ENCODE peak calls at places on chromosomes 1 and 21, in eight cellular contexts. One of them, this sample, is unnamed.

GRCh38 chr1:84719477-84720274 is 29.4 kb upstream of the SSX2IP start:
- DNase-seq in GM12878: no peak
- DNase-seq in Panc1: no peak
- DNase-seq in GM12892: no peak
- DNase-seq in GM23338: no peak
- DNase-seq in breast epithelium: no peak
- DNase-seq in GM12891: no peak
- DNase-seq in HCT116: no peak
- DNase-seq in this sample: no peak

GRCh38 chr1:22737374-22738068 is 26.9 kb downstream of the EPHB2 start:
- DNase-seq in GM23338: no peak
- DNase-seq in GM12892: no peak
- DNase-seq in breast epithelium: no peak
- DNase-seq in GM12891: no peak
- DNase-seq in Panc1: no peak
- DNase-seq in GM12878: no peak
- DNase-seq in HCT116: no peak
- DNase-seq in this sample: no peak

GRCh38 chr21:34074283-34075098 is 1.1 kb downstream of the MRPS6 start:
- DNase-seq in GM12891: no peak
- DNase-seq in HCT116: no peak
- DNase-seq in GM12892: no peak
- DNase-seq in GM23338: peak
- DNase-seq in Panc1: no peak
- DNase-seq in GM12878: no peak
- DNase-seq in breast epithelium: no peak
- DNase-seq in this sample: no peak

GRCh38 chr1:50667272-50667671 is 244.0 kb upstream of the DMRTA2 start:
- DNase-seq in GM23338: no peak
- DNase-seq in HCT116: no peak
- DNase-seq in GM12878: no peak
- DNase-seq in GM12892: no peak
- DNase-seq in Panc1: no peak
- DNase-seq in breast epithelium: no peak
- DNase-seq in GM12891: no peak
- DNase-seq in this sample: no peak

GRCh38 chr1:1157033-1157365 is 16.7 kb upstream of the TTLL10 start:
- DNase-seq in breast epithelium: no peak
- DNase-seq in Panc1: no peak
- DNase-seq in GM23338: no peak
- DNase-seq in GM12892: no peak
- DNase-seq in GM12878: no peak
- DNase-seq in HCT116: no peak
- DNase-seq in GM12891: no peak
- DNase-seq in this sample: no peak

GRCh38 chr1:1959459-1959839 is 40.4 kb upstream of the TMEM52 start:
- DNase-seq in GM12892: no peak
- DNase-seq in GM12878: no peak
- DNase-seq in breast epithelium: no peak
- DNase-seq in Panc1: no peak
- DNase-seq in HCT116: no peak
- DNase-seq in GM23338: no peak
- DNase-seq in GM12891: no peak
- DNase-seq in this sample: no peak

GRCh38 chr1:89279011-89279466 is 6.4 kb upstream of the GBP5 start:
- DNase-seq in GM12891: no peak
- DNase-seq in GM12892: no peak
- DNase-seq in HCT116: no peak
- DNase-seq in GM12878: no peak
- DNase-seq in breast epithelium: no peak
- DNase-seq in GM23338: no peak
- DNase-seq in Panc1: no peak
- DNase-seq in this sample: no peak

GRCh38 chr1:156565519-156565918 is 6.8 kb downstream of the IQGAP3 start:
- DNase-seq in GM12892: no peak
- DNase-seq in HCT116: no peak
- DNase-seq in GM12878: no peak
- DNase-seq in GM23338: no peak
- DNase-seq in GM12891: no peak
- DNase-seq in Panc1: no peak
- DNase-seq in breast epithelium: no peak
- DNase-seq in this sample: no peak

GRCh38 chr1:244414543-244414942 is 37.2 kb downstream of the ADSS2 start:
- DNase-seq in Panc1: no peak
- DNase-seq in HCT116: no peak
- DNase-seq in GM23338: no peak
- DNase-seq in GM12878: no peak
- DNase-seq in breast epithelium: no peak
- DNase-seq in GM12892: no peak
- DNase-seq in GM12891: no peak
- DNase-seq in this sample: no peak

GRCh38 chr1:240306673-240307072 is 215.0 kb downstream of the FMN2 start:
- DNase-seq in GM12892: no peak
- DNase-seq in GM12891: no peak
- DNase-seq in GM23338: no peak
- DNase-seq in breast epithelium: no peak
- DNase-seq in GM12878: no peak
- DNase-seq in Panc1: no peak
- DNase-seq in HCT116: no peak
- DNase-seq in this sample: no peak

GRCh38 chr1:57447551-57447950 is 23.7 kb upstream of the DAB1 start:
- DNase-seq in Panc1: no peak
- DNase-seq in HCT116: no peak
- DNase-seq in breast epithelium: no peak
- DNase-seq in GM23338: peak
- DNase-seq in GM12891: no peak
- DNase-seq in GM12878: no peak
- DNase-seq in GM12892: no peak
- DNase-seq in this sample: no peak

GRCh38 chr1:119453021-119453420 is 38.1 kb downstream of the HSD3B2 start:
- DNase-seq in HCT116: no peak
- DNase-seq in GM23338: no peak
- DNase-seq in GM12892: no peak
- DNase-seq in GM12891: no peak
- DNase-seq in Panc1: no peak
- DNase-seq in breast epithelium: no peak
- DNase-seq in GM12878: no peak
- DNase-seq in this sample: no peak

GRCh38 chr1:25619101-25619890 is 2.7 kb downstream of the MAN1C1 start:
- DNase-seq in GM12891: no peak
- DNase-seq in HCT116: no peak
- DNase-seq in GM12892: no peak
- DNase-seq in Panc1: no peak
- DNase-seq in GM23338: peak
- DNase-seq in breast epithelium: no peak
- DNase-seq in GM12878: no peak
- DNase-seq in this sample: no peak

GRCh38 chr1:19877351-19877750 is 4.8 kb upstream of the OTUD3 start:
- DNase-seq in GM12878: no peak
- DNase-seq in breast epithelium: no peak
- DNase-seq in Panc1: no peak
- DNase-seq in GM12891: no peak
- DNase-seq in GM23338: no peak
- DNase-seq in GM12892: no peak
- DNase-seq in HCT116: no peak
- DNase-seq in this sample: no peak

GRCh38 chr21:46127239-46128105 is 27.9 kb downstream of the FTCD start:
- DNase-seq in HCT116: no peak
- DNase-seq in GM23338: no peak
- DNase-seq in GM12891: no peak
- DNase-seq in Panc1: no peak
- DNase-seq in GM12892: no peak
- DNase-seq in breast epithelium: peak
- DNase-seq in GM12878: no peak
- DNase-seq in this sample: no peak

GRCh38 chr1:66227966-66228365 is 306.0 kb upstream of the SGIP1 start:
- DNase-seq in GM23338: no peak
- DNase-seq in GM12878: no peak
- DNase-seq in breast epithelium: no peak
- DNase-seq in HCT116: no peak
- DNase-seq in GM12891: no peak
- DNase-seq in GM12892: no peak
- DNase-seq in Panc1: no peak
- DNase-seq in this sample: no peak

GRCh38 chr1:47569681-47570470 is 132.0 kb downstream of the FOXD2 start:
- DNase-seq in GM12891: no peak
- DNase-seq in GM12878: no peak
- DNase-seq in Panc1: peak
- DNase-seq in breast epithelium: no peak
- DNase-seq in HCT116: peak
- DNase-seq in GM12892: no peak
- DNase-seq in GM23338: peak
- DNase-seq in this sample: no peak
- TF ChIP-seq POLR2AphosphoS5 in GM12891: no peak
- TF ChIP-seq POLR2AphosphoS5 in GM12878: no peak
- TF ChIP-seq POLR2AphosphoS5 in Panc1: no peak
- TF ChIP-seq POLR2AphosphoS5 in breast epithelium: no peak
- TF ChIP-seq POLR2AphosphoS5 in HCT116: no peak
- TF ChIP-seq POLR2AphosphoS5 in GM12892: no peak
- TF ChIP-seq POLR2AphosphoS5 in GM23338: no peak
- TF ChIP-seq POLR2AphosphoS5 in this sample: no peak

DNA sequence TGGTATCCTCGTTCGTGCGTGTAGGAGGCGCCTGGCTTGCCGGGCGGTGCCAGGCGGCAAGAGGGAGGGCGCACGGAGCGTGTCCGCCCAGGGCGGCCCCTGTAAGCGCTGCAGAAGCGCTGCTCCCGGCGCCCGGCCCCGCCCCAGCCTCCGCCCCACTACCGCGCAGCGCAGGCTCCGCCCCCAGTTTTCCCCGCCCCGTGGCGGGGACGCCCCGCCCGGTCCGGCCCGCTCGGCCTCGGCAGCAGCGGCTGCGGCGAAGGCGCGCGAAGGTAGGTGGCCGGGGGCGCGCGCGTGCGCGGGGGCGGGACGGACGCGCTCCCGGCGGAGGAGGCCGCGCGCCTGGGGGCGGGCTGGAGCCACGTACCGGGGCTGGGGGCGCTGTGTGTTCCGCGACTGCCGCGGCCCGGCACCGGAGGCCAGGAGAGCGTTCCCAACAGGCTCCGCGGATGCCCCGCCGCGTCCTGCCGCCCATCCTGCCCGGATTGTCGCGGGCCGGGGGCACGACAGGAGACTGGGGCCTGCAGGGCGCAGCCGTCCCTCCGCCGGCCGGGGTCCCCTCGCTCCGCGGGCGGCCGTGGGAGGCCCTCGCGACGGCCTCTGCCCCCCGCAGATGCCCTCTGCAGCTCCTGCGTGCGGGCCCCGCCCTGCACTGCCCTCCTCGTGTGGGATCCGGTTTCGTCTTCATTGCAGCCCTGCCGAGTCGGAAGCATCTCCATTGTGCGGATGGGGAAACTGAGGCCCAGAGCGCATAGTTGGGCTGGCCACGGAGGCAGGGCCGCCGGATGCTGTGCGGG is 7.7 kb upstream of the CROCC start:
- DNase-seq in GM12892: peak
- DNase-seq in GM12878: peak
- DNase-seq in breast epithelium: peak
- DNase-seq in GM23338: peak
- DNase-seq in GM12891: peak
- DNase-seq in Panc1: no peak
- DNase-seq in HCT116: peak
- DNase-seq in this sample: no peak
- TF ChIP-seq POLR2AphosphoS5 in GM12892: no peak
- TF ChIP-seq POLR2AphosphoS5 in GM12878: no peak
- TF ChIP-seq POLR2AphosphoS5 in breast epithelium: peak
- TF ChIP-seq POLR2AphosphoS5 in GM23338: peak
- TF ChIP-seq POLR2AphosphoS5 in GM12891: no peak
- TF ChIP-seq POLR2AphosphoS5 in Panc1: peak
- TF ChIP-seq POLR2AphosphoS5 in HCT116: peak
- TF ChIP-seq POLR2AphosphoS5 in this sample: peak

GRCh38 chr1:41239988-41240610 is 2.0 kb downstream of the SCMH1 start:
- DNase-seq in GM12891: no peak
- DNase-seq in HCT116: no peak
- DNase-seq in Panc1: no peak
- DNase-seq in GM12878: no peak
- DNase-seq in GM23338: no peak
- DNase-seq in breast epithelium: no peak
- DNase-seq in GM12892: no peak
- DNase-seq in this sample: peak

GRCh38 chr1:41245659-41246058 is 3.6 kb upstream of the SCMH1 start:
- DNase-seq in GM23338: no peak
- DNase-seq in GM12891: no peak
- DNase-seq in Panc1: no peak
- DNase-seq in GM12878: no peak
- DNase-seq in breast epithelium: no peak
- DNase-seq in HCT116: no peak
- DNase-seq in GM12892: no peak
- DNase-seq in this sample: no peak

GRCh38 chr1:41241748-41242644 is at the start of gene SCMH1:
- DNase-seq in GM12878: no peak
- DNase-seq in GM12891: peak
- DNase-seq in Panc1: no peak
- DNase-seq in GM23338: peak
- DNase-seq in breast epithelium: no peak
- DNase-seq in HCT116: no peak
- DNase-seq in GM12892: peak
- DNase-seq in this sample: no peak

GRCh38 chr1:41240806-41241747 is 1.0 kb downstream of the SCMH1 start:
- DNase-seq in GM12878: no peak
- DNase-seq in GM23338: peak
- DNase-seq in GM12892: peak
- DNase-seq in GM12891: peak
- DNase-seq in Panc1: no peak
- DNase-seq in HCT116: no peak
- DNase-seq in breast epithelium: peak
- DNase-seq in this sample: no peak

GRCh38 chr1:41242645-41243171 is 602 bp upstream of the SCMH1 start:
- DNase-seq in GM23338: peak
- DNase-seq in Panc1: no peak
- DNase-seq in GM12892: no peak
- DNase-seq in GM12878: no peak
- DNase-seq in breast epithelium: no peak
- DNase-seq in GM12891: no peak
- DNase-seq in HCT116: no peak
- DNase-seq in this sample: no peak
- TF ChIP-seq POLR2AphosphoS5 in GM23338: no peak
- TF ChIP-seq POLR2AphosphoS5 in Panc1: no peak
- TF ChIP-seq POLR2AphosphoS5 in GM12892: no peak
- TF ChIP-seq POLR2AphosphoS5 in GM12878: peak
- TF ChIP-seq POLR2AphosphoS5 in breast epithelium: no peak
- TF ChIP-seq POLR2AphosphoS5 in GM12891: no peak
- TF ChIP-seq POLR2AphosphoS5 in HCT116: no peak
- TF ChIP-seq POLR2AphosphoS5 in this sample: peak

DNA sequence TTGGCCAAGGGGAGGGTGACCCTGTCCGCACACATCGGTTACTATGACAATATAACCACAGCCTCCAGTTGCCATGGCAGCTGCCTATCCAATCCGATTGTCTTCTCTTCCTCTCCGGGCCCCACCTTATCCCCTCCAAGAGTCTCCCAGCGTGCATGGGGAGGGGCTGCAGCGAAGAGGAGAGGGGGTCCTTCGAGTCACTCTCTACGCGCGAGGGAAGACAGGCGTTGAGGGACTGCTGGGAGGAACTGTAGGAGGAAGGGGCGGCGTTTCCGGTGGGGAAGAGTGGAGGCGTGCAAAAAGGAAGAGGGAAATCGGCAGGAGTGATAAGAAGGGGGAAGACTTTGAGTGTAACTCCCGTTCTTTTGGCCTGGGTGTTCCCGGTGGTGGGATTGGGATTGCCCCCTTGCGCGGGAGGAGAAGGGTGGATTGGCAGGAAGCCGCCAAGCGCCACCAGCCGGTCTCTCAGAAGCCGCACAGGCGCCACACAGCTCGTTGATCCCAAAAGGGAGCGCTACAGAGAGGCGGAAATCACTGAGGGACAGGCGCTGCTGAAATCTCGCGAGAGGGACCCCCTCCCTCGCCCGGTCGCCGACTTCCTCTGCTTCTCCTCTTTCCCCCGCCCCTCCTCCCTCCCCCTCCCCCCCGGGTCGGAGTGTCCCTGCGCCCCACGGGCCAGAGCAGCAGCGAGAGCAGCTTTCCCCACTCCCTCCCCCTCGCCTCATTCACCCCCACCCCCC is 381 bp upstream of the SMG7 start:
- DNase-seq in breast epithelium: peak
- DNase-seq in GM12891: peak
- DNase-seq in HCT116: peak
- DNase-seq in GM23338: peak
- DNase-seq in GM12878: peak
- DNase-seq in GM12892: peak
- DNase-seq in Panc1: peak
- DNase-seq in this sample: peak
- TF ChIP-seq POLR2AphosphoS5 in breast epithelium: peak
- TF ChIP-seq POLR2AphosphoS5 in GM12891: no peak
- TF ChIP-seq POLR2AphosphoS5 in HCT116: no peak
- TF ChIP-seq POLR2AphosphoS5 in GM23338: no peak
- TF ChIP-seq POLR2AphosphoS5 in GM12878: no peak
- TF ChIP-seq POLR2AphosphoS5 in GM12892: peak
- TF ChIP-seq POLR2AphosphoS5 in Panc1: peak
- TF ChIP-seq POLR2AphosphoS5 in this sample: peak

This sample was measured in SK-N-MC.